ENCODE peak calls at places on chromosomes 11 and 22, in eight cellular contexts. One of them, this sample, is unnamed.

GRCh38 chr11:73856001-73856663 is 20.5 kb downstream of the COA4 start:
- DNase-seq in kidney: no peak
- DNase-seq in heart left ventricle: no peak
- DNase-seq in esophagus squamous epithelium: no peak
- DNase-seq in ovary: no peak
- DNase-seq in AG09309: no peak
- DNase-seq in cardiac fibroblast: no peak
- DNase-seq in HFFc6: no peak
- DNase-seq in this sample: no peak

GRCh38 chr11:85800595-85801342 is 10.2 kb downstream of the SYTL2 start:
- DNase-seq in esophagus squamous epithelium: no peak
- DNase-seq in heart left ventricle: no peak
- DNase-seq in cardiac fibroblast: no peak
- DNase-seq in ovary: no peak
- DNase-seq in kidney: no peak
- DNase-seq in HFFc6: no peak
- DNase-seq in AG09309: no peak
- DNase-seq in this sample: no peak

GRCh38 chr11:123188508-123189165 is 6.4 kb downstream of the CLMP start:
- DNase-seq in kidney: no peak
- DNase-seq in cardiac fibroblast: peak; percentile 85
- DNase-seq in heart left ventricle: no peak
- DNase-seq in HFFc6: peak; percentile 81
- DNase-seq in AG09309: no peak
- DNase-seq in esophagus squamous epithelium: no peak
- DNase-seq in ovary: no peak
- DNase-seq in this sample: peak; percentile 91

GRCh38 chr22:36457688-36458450 is 23.6 kb downstream of the TXN2 start:
- DNase-seq in HFFc6: peak; percentile 37
- DNase-seq in heart left ventricle: peak; percentile 86
- DNase-seq in AG09309: no peak
- DNase-seq in ovary: peak; percentile 65
- DNase-seq in esophagus squamous epithelium: no peak
- DNase-seq in kidney: peak; percentile 94
- DNase-seq in cardiac fibroblast: peak; percentile 70
- DNase-seq in this sample: no peak

GRCh38 chr11:44463751-44464150 is 101.7 kb upstream of the CD82 start:
- DNase-seq in ovary: no peak
- DNase-seq in HFFc6: no peak
- DNase-seq in cardiac fibroblast: no peak
- DNase-seq in esophagus squamous epithelium: no peak
- DNase-seq in kidney: no peak
- DNase-seq in heart left ventricle: no peak
- DNase-seq in AG09309: no peak
- DNase-seq in this sample: no peak

GRCh38 chr11:129787518-129787917 is 28.1 kb upstream of the TMEM45B start:
- DNase-seq in ovary: no peak
- DNase-seq in cardiac fibroblast: no peak
- DNase-seq in HFFc6: no peak
- DNase-seq in heart left ventricle: no peak
- DNase-seq in kidney: no peak
- DNase-seq in AG09309: no peak
- DNase-seq in esophagus squamous epithelium: no peak
- DNase-seq in this sample: no peak

GRCh38 chr22:19723990-19724827 is 870 bp downstream of the GP1BB start:
- DNase-seq in esophagus squamous epithelium: no peak
- DNase-seq in ovary: no peak
- DNase-seq in HFFc6: no peak
- DNase-seq in heart left ventricle: no peak
- DNase-seq in kidney: no peak
- DNase-seq in AG09309: no peak
- DNase-seq in cardiac fibroblast: peak; percentile 22
- DNase-seq in this sample: no peak

GRCh38 chr11:128642571-128642970 is 51.3 kb upstream of the FLI1 start:
- DNase-seq in HFFc6: no peak
- DNase-seq in heart left ventricle: no peak
- DNase-seq in cardiac fibroblast: no peak
- DNase-seq in ovary: no peak
- DNase-seq in AG09309: no peak
- DNase-seq in esophagus squamous epithelium: no peak
- DNase-seq in kidney: no peak
- DNase-seq in this sample: no peak

GRCh38 chr11:17498058-17498457 is 21.4 kb upstream of the ABCC8 start:
- DNase-seq in heart left ventricle: no peak
- DNase-seq in ovary: no peak
- DNase-seq in AG09309: no peak
- DNase-seq in esophagus squamous epithelium: no peak
- DNase-seq in cardiac fibroblast: no peak
- DNase-seq in HFFc6: no peak
- DNase-seq in kidney: peak; percentile 27
- DNase-seq in this sample: no peak

GRCh38 chr11:134331565-134332188 is at the start of gene GLB1L2:
- DNase-seq in heart left ventricle: peak; percentile 88
- DNase-seq in esophagus squamous epithelium: no peak
- DNase-seq in AG09309: no peak
- DNase-seq in HFFc6: no peak
- DNase-seq in ovary: peak; percentile 89
- DNase-seq in cardiac fibroblast: peak; percentile 43
- DNase-seq in kidney: peak; percentile 91
- DNase-seq in this sample: no peak

GRCh38 chr11:110125632-110126031 is 32.4 kb downstream of the ZC3H12C start:
- DNase-seq in ovary: no peak
- DNase-seq in AG09309: no peak
- DNase-seq in esophagus squamous epithelium: no peak
- DNase-seq in cardiac fibroblast: peak; percentile 85
- DNase-seq in kidney: no peak
- DNase-seq in HFFc6: peak; percentile 59
- DNase-seq in heart left ventricle: no peak
- DNase-seq in this sample: no peak

GRCh38 chr22:50270302-50271010 is at the start of gene MAPK11:
- DNase-seq in kidney: peak; percentile 92
- DNase-seq in HFFc6: peak; percentile 63
- DNase-seq in heart left ventricle: peak; percentile 86
- DNase-seq in esophagus squamous epithelium: no peak
- DNase-seq in ovary: peak; percentile 79
- DNase-seq in AG09309: no peak
- DNase-seq in cardiac fibroblast: peak; percentile 73
- DNase-seq in this sample: no peak

GRCh38 chr22:43155789-43156188 is 4.4 kb downstream of the TSPO start:
- DNase-seq in AG09309: no peak
- DNase-seq in HFFc6: no peak
- DNase-seq in cardiac fibroblast: no peak
- DNase-seq in kidney: peak; percentile 72
- DNase-seq in ovary: no peak
- DNase-seq in esophagus squamous epithelium: no peak
- DNase-seq in heart left ventricle: no peak
- DNase-seq in this sample: no peak

DNA sequence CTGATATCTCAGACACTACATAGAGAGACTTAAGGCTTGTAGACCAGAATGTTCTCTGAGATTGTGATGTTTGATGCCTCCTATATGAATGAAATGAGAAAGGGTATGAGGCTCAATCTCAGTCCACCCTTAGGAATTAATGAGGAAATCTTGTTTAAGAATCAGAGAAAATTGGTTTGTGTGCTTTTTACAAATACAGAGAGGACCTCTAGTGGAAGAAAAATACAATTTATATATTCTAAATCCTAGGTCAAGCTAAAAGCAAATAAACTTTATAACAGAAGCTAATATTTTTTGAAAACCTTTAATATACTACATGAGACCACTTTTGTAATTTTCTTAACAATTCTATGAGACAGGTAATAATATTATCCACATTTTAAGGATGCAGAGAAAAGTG is 5.0 kb upstream of the OR52H1 start:
- DNase-seq in heart left ventricle: no peak
- DNase-seq in HFFc6: no peak
- DNase-seq in kidney: no peak
- DNase-seq in ovary: no peak
- DNase-seq in AG09309: no peak
- DNase-seq in esophagus squamous epithelium: no peak
- DNase-seq in cardiac fibroblast: no peak
- DNase-seq in this sample: no peak
- TF ChIP-seq CTCF in heart left ventricle: no peak
- TF ChIP-seq CTCF in HFFc6: peak; percentile 70
- TF ChIP-seq CTCF in kidney: no peak
- TF ChIP-seq CTCF in ovary: no peak
- TF ChIP-seq CTCF in AG09309: no peak
- TF ChIP-seq CTCF in esophagus squamous epithelium: no peak
- TF ChIP-seq CTCF in cardiac fibroblast: peak; percentile 11
- TF ChIP-seq CTCF in this sample: peak; percentile 22

DNA sequence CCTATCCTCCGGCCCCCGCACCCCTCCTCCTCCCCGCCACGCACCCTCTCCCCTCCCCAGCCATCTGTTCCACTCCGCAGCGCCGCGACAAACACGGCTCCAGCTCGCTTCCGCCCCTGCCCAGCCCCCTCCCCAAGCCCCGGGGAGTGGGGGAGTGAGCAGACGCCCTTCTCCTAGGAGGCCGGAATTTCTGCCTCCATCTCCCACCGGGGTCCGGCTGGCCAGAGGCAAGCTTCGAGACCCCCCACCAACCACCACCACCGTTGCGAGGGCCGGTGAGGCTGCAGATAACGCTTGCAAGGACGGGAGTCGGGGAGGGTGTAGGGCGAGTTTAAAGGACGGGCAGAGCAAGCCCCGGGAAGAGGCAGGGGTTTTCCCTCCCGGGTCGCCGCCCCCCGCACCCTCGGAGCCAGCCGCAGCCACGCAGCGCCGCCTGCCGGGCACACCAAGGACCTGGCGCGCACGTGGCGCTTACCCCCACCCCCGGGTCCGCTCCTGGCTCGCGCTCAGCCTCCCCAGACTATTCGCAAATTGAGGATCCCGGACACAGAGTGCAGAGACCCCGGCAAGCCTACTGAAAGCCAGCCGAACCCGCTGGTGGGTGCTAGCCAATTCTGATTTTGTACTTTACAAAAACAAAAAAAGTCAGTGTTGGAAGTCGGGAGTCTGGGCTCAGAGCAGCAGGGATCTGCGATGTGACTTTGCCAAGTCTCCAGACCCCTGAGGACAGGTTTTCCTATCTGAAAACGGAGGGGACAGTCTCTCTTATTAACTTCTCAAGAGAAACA is 22.6 kb downstream of the RTN4RL2 start:
- DNase-seq in AG09309: no peak
- DNase-seq in heart left ventricle: no peak
- DNase-seq in ovary: peak; percentile 73
- DNase-seq in cardiac fibroblast: peak; percentile 41
- DNase-seq in HFFc6: no peak
- DNase-seq in esophagus squamous epithelium: no peak
- DNase-seq in kidney: peak; percentile 79
- DNase-seq in this sample: no peak
- TF ChIP-seq CTCF in AG09309: peak; percentile 52
- TF ChIP-seq CTCF in heart left ventricle: peak; percentile 64
- TF ChIP-seq CTCF in ovary: peak; percentile 56
- TF ChIP-seq CTCF in cardiac fibroblast: peak; percentile 42
- TF ChIP-seq CTCF in HFFc6: peak; percentile 84
- TF ChIP-seq CTCF in esophagus squamous epithelium: peak; percentile 73
- TF ChIP-seq CTCF in kidney: peak; percentile 55
- TF ChIP-seq CTCF in this sample: peak; percentile 69

GRCh38 chr11:61778357-61778886 is 14.0 kb downstream of the TMEM258 start:
- DNase-seq in cardiac fibroblast: no peak
- DNase-seq in ovary: no peak
- DNase-seq in HFFc6: no peak
- DNase-seq in kidney: peak; percentile 56
- DNase-seq in heart left ventricle: peak; percentile 28
- DNase-seq in esophagus squamous epithelium: no peak
- DNase-seq in AG09309: no peak
- DNase-seq in this sample: no peak

GRCh38 chr11:61775606-61776554 is 16.5 kb downstream of the TMEM258 start:
- DNase-seq in ovary: no peak
- DNase-seq in esophagus squamous epithelium: no peak
- DNase-seq in HFFc6: no peak
- DNase-seq in kidney: peak; percentile 75
- DNase-seq in cardiac fibroblast: no peak
- DNase-seq in AG09309: no peak
- DNase-seq in heart left ventricle: peak; percentile 61
- DNase-seq in this sample: no peak

GRCh38 chr11:61775106-61775505 is 17.3 kb downstream of the TMEM258 start:
- DNase-seq in esophagus squamous epithelium: no peak
- DNase-seq in cardiac fibroblast: no peak
- DNase-seq in ovary: no peak
- DNase-seq in kidney: no peak
- DNase-seq in AG09309: no peak
- DNase-seq in HFFc6: no peak
- DNase-seq in heart left ventricle: peak; percentile 8
- DNase-seq in this sample: no peak

GRCh38 chr11:61777234-61778090 is 14.9 kb downstream of the TMEM258 start:
- DNase-seq in kidney: peak; percentile 90
- DNase-seq in cardiac fibroblast: no peak
- DNase-seq in AG09309: no peak
- DNase-seq in esophagus squamous epithelium: no peak
- DNase-seq in HFFc6: no peak
- DNase-seq in heart left ventricle: peak; percentile 77
- DNase-seq in ovary: peak; percentile 95
- DNase-seq in this sample: no peak

DNA sequence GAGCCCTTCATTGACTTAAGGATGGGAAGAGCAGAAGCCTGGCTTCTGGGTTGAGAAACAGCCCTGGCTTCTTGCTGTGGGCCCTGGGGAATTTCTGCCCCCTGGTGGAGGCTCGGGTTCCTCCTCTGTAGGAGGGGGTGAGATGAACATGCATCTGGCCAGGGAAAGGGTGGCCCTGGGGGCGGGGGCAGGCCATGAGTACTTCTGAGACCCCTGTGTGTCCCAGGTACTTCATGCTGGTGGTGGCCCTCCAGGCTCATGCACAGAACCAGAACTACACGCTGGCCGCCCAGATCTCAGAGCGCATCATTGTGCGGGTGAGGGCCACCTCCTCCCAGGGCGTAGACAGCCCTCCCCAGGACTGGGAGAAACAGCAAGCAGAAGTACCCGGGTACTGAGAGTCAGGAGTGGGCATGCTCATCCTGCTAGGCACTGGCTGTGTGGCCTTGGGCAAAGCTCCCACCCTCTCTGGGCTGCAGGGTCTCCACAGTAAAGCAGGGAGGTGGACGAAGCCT is 15.8 kb downstream of the TMEM258 start:
- DNase-seq in kidney: peak; percentile 78
- DNase-seq in heart left ventricle: peak; percentile 63
- DNase-seq in ovary: peak; percentile 85
- DNase-seq in esophagus squamous epithelium: no peak
- DNase-seq in HFFc6: peak; percentile 54
- DNase-seq in AG09309: no peak
- DNase-seq in cardiac fibroblast: peak; percentile 81
- DNase-seq in this sample: peak; percentile 45
- TF ChIP-seq CTCF in kidney: peak; percentile 46
- TF ChIP-seq CTCF in heart left ventricle: peak; percentile 35
- TF ChIP-seq CTCF in ovary: peak; percentile 65
- TF ChIP-seq CTCF in esophagus squamous epithelium: peak; percentile 51
- TF ChIP-seq CTCF in HFFc6: peak; percentile 94
- TF ChIP-seq CTCF in AG09309: peak; percentile 92
- TF ChIP-seq CTCF in cardiac fibroblast: peak; percentile 94
- TF ChIP-seq CTCF in this sample: peak; percentile 89

GRCh38 chr11:101617735-101618332 is 34.0 kb upstream of the TRPC6 start:
- DNase-seq in kidney: no peak
- DNase-seq in esophagus squamous epithelium: no peak
- DNase-seq in AG09309: no peak
- DNase-seq in HFFc6: no peak
- DNase-seq in cardiac fibroblast: no peak
- DNase-seq in ovary: no peak
- DNase-seq in heart left ventricle: no peak
- DNase-seq in this sample: no peak

GRCh38 chr11:101618691-101619090 is 34.9 kb upstream of the TRPC6 start:
- DNase-seq in heart left ventricle: no peak
- DNase-seq in kidney: no peak
- DNase-seq in HFFc6: no peak
- DNase-seq in ovary: no peak
- DNase-seq in esophagus squamous epithelium: no peak
- DNase-seq in cardiac fibroblast: no peak
- DNase-seq in AG09309: no peak
- DNase-seq in this sample: peak; percentile 44

GRCh38 chr11:101620026-101620425 is 36.2 kb upstream of the TRPC6 start:
- DNase-seq in heart left ventricle: no peak
- DNase-seq in esophagus squamous epithelium: no peak
- DNase-seq in ovary: no peak
- DNase-seq in kidney: no peak
- DNase-seq in cardiac fibroblast: no peak
- DNase-seq in HFFc6: no peak
- DNase-seq in AG09309: no peak
- DNase-seq in this sample: no peak
- TF ChIP-seq CTCF in heart left ventricle: no peak
- TF ChIP-seq CTCF in esophagus squamous epithelium: no peak
- TF ChIP-seq CTCF in ovary: no peak
- TF ChIP-seq CTCF in kidney: no peak
- TF ChIP-seq CTCF in cardiac fibroblast: no peak
- TF ChIP-seq CTCF in HFFc6: no peak
- TF ChIP-seq CTCF in AG09309: no peak
- TF ChIP-seq CTCF in this sample: no peak

This sample was measured in AG04450.